ENCODE peak calls at places on chromosomes 4 and X, in four cellular contexts. M is GM12878, S is WTC11, I is K562. T is an unnamed sample.

GRCh38 chr4:66906314-66906713 is 639.0 kb downstream of the CENPC start:
- DNase-seq in S (no peak), I (no peak), M (no peak), T (no peak)

GRCh38 chr4:42673084-42673429 is 16.2 kb upstream of the ATP8A1 start:
- DNase-seq in S (no peak), I (no peak), M (no peak), T (no peak)

GRCh38 chr4:142128529-142128928 is 492.1 kb downstream of the IL15 start:
- DNase-seq in S (no peak), I (no peak), M (no peak), T (no peak)

GRCh38 chrX:17022205-17022604 is 75.7 kb downstream of the REPS2 start:
- DNase-seq in S (no peak), I (no peak), M (no peak), T (no peak)

GRCh38 chrX:124098089-124098488 is 136.6 kb downstream of the STAG2 start:
- DNase-seq in M (no peak), S (no peak), I (no peak), T (peak)

GRCh38 chrX:12975999-12976558 is 1.2 kb downstream of the TMSB4X start:
- DNase-seq in S (peak), I (peak), M (no peak), T (no peak)

GRCh38 chr4:141885112-141885511 is 248.7 kb downstream of the IL15 start:
- DNase-seq in S (no peak), I (no peak), M (no peak), T (peak)

GRCh38 chrX:107707866-107708265 is 67.7 kb downstream of the TSC22D3 start:
- DNase-seq in S (no peak), I (no peak), M (no peak), T (no peak)

GRCh38 chr4:123463869-123464268 is 67.3 kb downstream of the SPRY1 start:
- DNase-seq in M (no peak), S (no peak), I (no peak), T (no peak)

GRCh38 chr4:8391972-8392371 is 48.6 kb downstream of the ACOX3 start:
- DNase-seq in S (no peak), I (no peak), M (peak), T (no peak)

GRCh38 chrX:136689441-136689840 is 41.5 kb downstream of the CD40LG start:
- DNase-seq in S (peak), M (no peak), I (no peak), T (no peak)

GRCh38 chrX:136692271-136692670 is 44.3 kb downstream of the CD40LG start:
- DNase-seq in M (no peak), S (no peak), I (no peak), T (no peak)

GRCh38 chrX:136691028-136691809 is 43.3 kb downstream of the CD40LG start:
- DNase-seq in I (no peak), S (no peak), M (no peak), T (no peak)

GRCh38 chrX:136694491-136695087 is 46.6 kb downstream of the CD40LG start:
- DNase-seq in S (no peak), I (peak), M (no peak), T (peak)
- TF ChIP-seq ETV6 in S (no peak), I (no peak), M (no peak), T (no peak)

GRCh38 chr4:6349896-6350295 is 80.2 kb downstream of the WFS1 start:
- DNase-seq in M (no peak), I (no peak), S (no peak), T (no peak)

GRCh38 chr4:6354119-6354518 is 84.5 kb downstream of the WFS1 start:
- DNase-seq in S (no peak), M (no peak), I (no peak), T (no peak)

GRCh38 chr4:6350646-6351045 is 81.0 kb downstream of the WFS1 start:
- DNase-seq in I (no peak), S (no peak), M (no peak), T (no peak)

GRCh38 chr4:6351246-6352000 is 81.8 kb downstream of the WFS1 start:
- DNase-seq in S (no peak), I (no peak), M (no peak), T (no peak)

GRCh38 chr4:6352031-6352763 is 82.5 kb downstream of the WFS1 start:
- DNase-seq in M (no peak), I (no peak), S (no peak), T (no peak)
- TF ChIP-seq ETV6 in M (no peak), I (no peak), S (no peak), T (no peak)

DNA sequence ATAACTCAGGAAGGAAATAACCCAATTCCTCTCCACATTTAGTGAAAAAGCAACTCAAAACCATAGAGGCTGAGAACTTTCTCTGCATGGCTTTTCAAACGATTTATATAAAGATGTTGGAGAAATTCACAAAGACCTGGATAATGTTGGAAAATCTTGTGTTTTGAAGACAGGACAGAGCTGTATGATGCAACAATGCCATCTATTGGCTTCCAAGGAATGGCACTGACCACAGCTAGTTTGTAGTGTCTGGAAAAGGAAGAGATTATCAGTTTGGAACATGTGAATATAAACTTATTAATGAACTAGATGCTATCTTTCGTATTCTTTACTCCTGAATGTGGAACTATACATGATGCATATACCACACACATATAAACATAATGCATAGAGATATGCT is 503.6 kb downstream of the IL1RAPL1 start:
- DNase-seq in I (no peak), M (no peak), S (no peak), T (no peak)
- TF ChIP-seq ETV6 in I (no peak), M (no peak), S (no peak), T (no peak)

DNA sequence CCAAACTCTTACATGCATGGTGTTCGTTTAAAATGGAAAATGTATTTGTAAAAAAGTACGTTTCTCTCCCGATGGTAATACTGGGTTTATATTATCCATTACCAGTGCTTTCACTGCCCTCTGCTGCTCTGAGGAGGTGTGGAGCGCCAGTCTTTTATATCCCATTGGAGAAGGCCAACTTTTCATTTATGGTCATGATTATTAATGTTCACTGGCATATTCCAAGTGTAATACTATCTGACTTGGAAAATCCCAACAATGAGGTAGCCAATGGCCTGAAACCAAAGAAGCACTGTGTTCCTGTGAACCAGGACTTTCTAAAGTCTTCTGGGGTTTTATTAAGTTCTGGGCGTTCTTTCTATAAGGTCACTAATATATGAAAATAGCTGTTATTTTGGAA is 80.7 kb downstream of the SYNPO2 start:
- DNase-seq in M (no peak), I (no peak), S (peak), T (peak)
- TF ChIP-seq ETV6 in M (no peak), I (no peak), S (no peak), T (no peak)

DNA sequence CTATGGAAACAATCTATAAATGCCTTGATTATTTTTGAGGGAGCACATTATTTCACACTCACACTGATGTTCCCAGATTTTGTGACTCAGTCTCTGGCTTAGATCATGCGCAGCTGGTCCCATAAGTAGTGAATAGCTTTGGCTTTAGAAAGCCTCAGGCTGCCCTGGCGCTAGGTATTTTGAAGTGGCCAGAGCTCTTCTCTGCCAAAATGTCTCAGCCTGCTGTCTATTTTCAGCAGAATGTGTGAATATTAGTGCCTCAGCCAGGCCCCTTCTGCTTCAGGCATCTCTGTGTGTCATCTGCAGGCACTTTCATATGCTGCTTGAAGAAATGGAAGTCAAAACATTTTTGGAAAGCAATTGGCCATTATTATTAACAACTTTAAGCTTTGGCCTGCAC is 931.0 kb upstream of the INTU start:
- DNase-seq in I (no peak), M (no peak), S (no peak), T (no peak)
- TF ChIP-seq ETV6 in I (no peak), M (no peak), S (no peak), T (no peak)

GRCh38 chrX:11461181-11462001 is 168.2 kb downstream of the AMELX start:
- DNase-seq in M (no peak), S (no peak), I (peak), T (no peak)
- TF ChIP-seq ETV6 in M (no peak), S (no peak), I (no peak), T (no peak)

T was measured in HepG2.